ENCODE peak calls at places on chromosomes 7 and 10, in four cellular contexts. V is spleen, E is HepG2, L is A549. W is an unnamed sample.

GRCh38 chr10:63208981-63209380 is 75.9 kb downstream of the NRBF2 start:
- DNase-seq in V (no peak), L (no peak), E (no peak), W (no peak)

GRCh38 chr7:29995652-29996051 is 6.1 kb upstream of the SCRN1 start:
- DNase-seq in E (no peak), V (no peak), L (no peak), W (no peak)

GRCh38 chr7:139560678-139561077 is 37.2 kb downstream of the CLEC2L start:
- DNase-seq in L (no peak), V (peak; percentile 61), E (no peak), W (no peak)

GRCh38 chr10:6755891-6756460 is 175.9 kb upstream of the PRKCQ start:
- DNase-seq in L (no peak), V (no peak), E (no peak), W (no peak)

GRCh38 chr7:8063706-8064297 is 95.2 kb downstream of the GLCCI1 start:
- DNase-seq in L (no peak), V (no peak), E (no peak), W (no peak)

GRCh38 chr7:156947120-156947843 is 2.2 kb upstream of the NOM1 start:
- DNase-seq in V (no peak), E (peak; percentile 21), L (no peak), W (no peak)

GRCh38 chr7:125661-126060 is 66.7 kb upstream of the FAM20C start:
- DNase-seq in V (no peak), E (no peak), L (peak; percentile 27), W (no peak)

GRCh38 chr10:34746094-34746493 is 69.0 kb downstream of the PARD3 start:
- DNase-seq in V (no peak), E (peak; percentile 71), L (no peak), W (peak; percentile 70)

GRCh38 chr10:107148906-107149305 is 15.6 kb downstream of the SORCS1 start:
- DNase-seq in V (no peak), L (no peak), E (no peak), W (no peak)

GRCh38 chr7:25196132-25196896 is 32.0 kb downstream of the NPVF start:
- DNase-seq in E (peak; percentile 71), V (no peak), L (no peak), W (no peak)
- TF ChIP-seq POLR2A in E (no peak), V (no peak), L (no peak), W (no peak)

DNA sequence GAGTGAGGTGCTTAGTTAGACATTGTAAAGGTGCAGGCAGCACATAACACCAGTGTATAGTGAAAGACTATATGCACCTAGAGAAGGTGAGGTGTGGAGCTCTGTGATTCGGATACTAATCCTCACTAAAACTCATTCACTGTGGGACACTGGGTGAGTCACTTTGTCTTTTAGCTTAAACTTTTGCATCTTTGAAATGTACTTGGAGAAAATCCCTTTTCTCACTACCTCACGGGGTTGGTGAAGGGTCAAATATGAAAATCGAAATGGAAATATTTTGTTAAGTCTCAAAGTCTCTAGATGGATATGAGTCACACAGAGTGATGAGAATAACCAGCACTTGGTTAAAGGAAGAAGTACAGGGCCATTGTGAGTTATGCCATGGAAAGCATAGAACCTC is 38.0 kb downstream of the MDFIC start:
- DNase-seq in E (no peak), L (no peak), V (no peak), W (no peak)
- H3K4me1 ChIP-seq in E (no peaks in the 10 kb centered on the region), L (no peaks in the 10 kb centered on the region), V (peaks cover 38% of the 10 kb centered on the region), W (no peaks in the 10 kb centered on the region)

GRCh38 chr10:130615463-130615862 is 479.3 kb downstream of the GLRX3 start:
- DNase-seq in V (no peak), E (no peak), L (no peak), W (no peak)
- H3K4me3 ChIP-seq in V (no peak overlapping the region), E (no peak overlapping the region), L (no peak overlapping the region), W (no peak overlapping the region)

GRCh38 chr7:116772423-116772852 is 89.9 kb upstream of the CAPZA2 start:
- DNase-seq in L (peak; percentile 85), V (no peak), E (peak; percentile 87), W (no peak)
- TF ChIP-seq POLR2A in L (no peak), V (no peak), E (no peak), W (no peak)

DNA sequence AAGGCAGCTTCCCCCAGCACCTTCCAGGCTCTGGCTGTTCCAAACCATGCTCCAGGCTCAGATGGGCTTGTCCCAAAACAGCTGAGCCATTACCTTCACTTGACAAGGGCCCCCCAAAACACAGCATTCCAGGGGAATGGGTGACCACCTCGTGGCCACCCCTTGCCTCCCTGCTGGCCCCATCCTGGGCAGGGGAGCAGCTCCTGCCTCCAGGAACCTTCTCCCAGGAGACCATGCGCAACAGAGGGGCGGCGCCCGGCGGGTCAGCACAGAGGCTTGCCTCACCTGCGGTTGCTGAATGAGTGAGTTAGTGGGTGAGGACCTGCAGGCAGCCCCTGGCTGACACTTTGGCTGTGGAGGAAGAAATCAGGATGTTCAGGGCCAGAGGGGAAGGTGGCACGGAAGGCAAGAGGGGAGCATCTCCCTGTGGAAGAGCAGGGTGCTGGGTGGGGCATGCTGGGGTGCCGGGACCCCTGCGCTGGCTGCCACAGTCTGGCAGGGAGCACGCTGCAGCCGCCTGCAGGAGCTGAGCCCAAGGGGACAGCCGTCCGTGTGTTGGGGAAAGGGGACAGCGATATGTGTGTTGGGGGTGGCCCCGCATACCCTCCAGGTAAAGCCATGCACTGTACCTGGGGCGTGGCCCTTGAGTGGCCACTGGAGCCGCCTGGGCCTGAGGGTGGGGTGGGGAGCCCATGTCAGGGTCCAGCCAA is 54.7 kb downstream of the PWWP2B start:
- DNase-seq in E (no peak), V (peak; percentile 85), L (no peak), W (peak; percentile 30)
- H3K4me1 ChIP-seq in E (peaks cover 78% of the 10 kb centered on the region), V (peaks cover 61% of the 10 kb centered on the region), L (peaks cover 58% of the 10 kb centered on the region), W (no peaks in the 10 kb centered on the region)

GRCh38 chr10:103820101-103821062 is 35.0 kb downstream of the SH3PXD2A start:
- DNase-seq in E (no peak), L (no peak), V (peak; percentile 77), W (peak; percentile 50)
- H3K4me3 ChIP-seq in E (no peak overlapping the region), L (no peak overlapping the region), V (no peak overlapping the region), W (no peak overlapping the region)

GRCh38 chr10:89701238-89702120 is at the start of gene KIF20B:
- DNase-seq in V (peak; percentile 99), E (peak; percentile 94), L (peak; percentile 96), W (peak; percentile 97)
- TF ChIP-seq POLR2A in V (peak; percentile 27), E (peak; percentile 95), L (peak; percentile 71), W (peak; percentile 90)

DNA sequence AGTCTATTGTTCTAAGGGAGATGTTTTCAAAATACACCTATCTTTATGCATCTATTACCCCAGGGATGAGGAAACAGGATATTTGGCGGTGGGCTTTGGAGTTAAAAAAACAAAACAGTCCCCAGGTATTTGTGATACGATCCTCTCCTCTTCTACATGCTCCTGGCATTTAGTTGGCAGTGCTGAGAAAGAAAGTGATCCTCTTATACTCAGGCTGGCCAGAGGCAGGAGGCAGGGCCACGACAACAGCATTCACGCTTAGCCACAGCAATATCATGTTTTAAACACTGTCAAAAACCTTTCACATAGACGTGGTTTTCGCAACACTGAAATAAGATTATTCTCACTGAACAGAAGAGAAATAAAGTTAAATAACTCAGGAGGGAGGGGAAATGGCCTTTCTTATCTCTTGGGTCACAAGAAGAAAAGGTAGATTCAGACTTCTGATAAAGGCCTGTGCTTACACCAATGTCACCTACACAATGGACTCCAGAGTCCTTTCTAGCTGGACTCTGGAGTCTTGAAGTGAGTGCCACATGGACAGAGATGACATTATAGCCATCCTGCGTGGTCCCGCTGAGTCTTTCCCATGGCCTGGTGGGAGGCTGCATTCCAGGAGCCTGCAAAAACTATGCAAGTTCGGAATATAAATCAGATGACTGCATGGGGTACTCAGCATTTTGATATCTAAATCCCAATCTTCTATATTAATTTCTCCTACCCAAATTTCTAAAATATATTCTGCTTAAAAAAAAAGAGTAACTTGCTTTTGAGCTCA is 88.7 kb downstream of the PIP4K2A start:
- DNase-seq in V (no peak), E (peak; percentile 21), L (no peak), W (no peak)
- H3K4me1 ChIP-seq in V (peaks cover 100% of the 10 kb centered on the region), E (peaks cover 81% of the 10 kb centered on the region), L (peaks cover 74% of the 10 kb centered on the region), W (peaks cover 29% of the 10 kb centered on the region)

DNA sequence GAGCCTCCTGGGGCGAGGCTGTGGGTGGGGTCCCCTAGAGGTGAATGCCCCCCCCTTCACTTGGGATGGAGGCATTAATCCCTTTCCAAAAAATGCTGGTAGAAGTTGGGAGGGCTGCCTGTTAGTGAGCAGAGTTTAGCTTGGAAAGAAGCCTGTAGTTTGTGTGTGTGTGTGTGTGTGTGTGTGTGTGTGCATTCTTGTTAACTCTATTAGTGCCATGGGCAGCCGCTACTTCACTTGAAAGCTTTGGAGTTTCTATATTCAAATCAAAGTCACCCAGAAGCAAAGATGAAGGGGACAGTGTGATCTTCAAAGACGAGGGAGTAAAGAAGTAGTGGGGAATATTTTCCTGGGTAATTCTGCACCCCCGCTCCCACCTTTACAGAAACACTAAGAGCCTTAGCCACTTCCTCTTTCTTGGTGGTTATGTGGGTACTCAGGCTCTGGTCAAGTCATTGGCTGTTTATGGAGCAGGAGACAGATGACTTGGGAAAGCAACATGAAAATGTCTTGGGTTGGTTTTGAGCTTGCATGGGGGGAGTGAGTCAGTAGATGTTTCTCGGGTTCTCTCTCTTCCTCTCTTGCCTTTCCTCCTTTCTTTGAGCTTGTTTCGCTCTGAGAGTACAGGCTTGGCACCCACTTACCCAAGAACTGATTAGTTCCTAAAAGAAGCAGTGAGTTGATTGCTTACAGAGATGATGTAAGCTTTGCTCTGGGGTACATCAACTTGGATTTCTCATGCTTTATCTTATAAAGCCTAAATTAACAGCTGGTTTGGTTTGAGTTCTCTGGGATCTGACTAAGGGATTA is 35.9 kb downstream of the TCF7L2 start:
- DNase-seq in L (no peak), V (no peak), E (no peak), W (no peak)
- H3K4me3 ChIP-seq in L (no peak overlapping the region), V (no peak overlapping the region), E (no peak overlapping the region), W (no peak overlapping the region)

GRCh38 chr10:125822878-125823662 is at the start of the genes BCCIP and UROS:
- DNase-seq in L (peak; percentile 93), V (peak; percentile 97), E (peak; percentile 85), W (peak; percentile 94)
- TF ChIP-seq POLR2A in L (peak; percentile 86), V (peak; percentile 52), E (peak; percentile 77), W (peak; percentile 63)